ENCODE peak calls at places on chromosomes 6 and 20, in six cellular contexts. K is cardiac muscle cell, Y is SJSA1, T is A549, Q is colonic mucosa, O is IMR-90. E is an unnamed sample. For H3K4me1, the result is how much of the 10 kb centered on the place peaks cover.

GRCh38 chr6:33960345-33961313 is 156.8 kb upstream of the MLN start:
- DNase-seq in K (no peak), Y (no peak), T (no peak), Q (no peak), O (no peak), E (no peak)

GRCh38 chr6:40717411-40718057 is 130.4 kb upstream of the LRFN2 start:
- DNase-seq in K (no peak), Y (no peak), T (no peak), Q (no peak), O (no peak), E (no peak)

GRCh38 chr6:81088133-81088532 is 664.3 kb downstream of the TENT5A start:
- DNase-seq in K (no peak), Y (no peak), T (no peak), Q (no peak), O (no peak), E (no peak)

GRCh38 chr6:7050911-7051779 is 56.6 kb upstream of the RREB1 start:
- DNase-seq in K (peak), Y (no peak), T (peak), Q (peak), O (peak), E (peak)

GRCh38 chr20:53413188-53413631 is 180.4 kb downstream of the ZNF217 start:
- DNase-seq in K (no peak), Y (no peak), T (peak), Q (peak), O (no peak), E (peak)

GRCh38 chr20:51910202-51911050 is 108.1 kb upstream of the SALL4 start:
- DNase-seq in K (no peak), Y (peak), T (peak), Q (no peak), O (peak), E (no peak)

GRCh38 chr20:59178983-59179595 is 15.5 kb downstream of the ZNF831 start:
- DNase-seq in K (no peak), Y (no peak), T (no peak), Q (peak), O (no peak), E (no peak)

GRCh38 chr6:150099546-150099945 is 30.6 kb upstream of the ULBP3 start:
- DNase-seq in K (no peak), Y (no peak), T (no peak), Q (no peak), O (no peak), E (no peak)

GRCh38 chr6:78589426-78589825 is 277.9 kb upstream of the IRAK1BP1 start:
- DNase-seq in K (no peak), Y (no peak), T (no peak), Q (no peak), O (no peak), E (no peak)

GRCh38 chr6:2396292-2396691 is 150.9 kb upstream of the GMDS start:
- DNase-seq in K (no peak), Y (no peak), T (no peak), Q (no peak), O (no peak), E (no peak)

GRCh38 chr6:89749918-89750317 is 69.7 kb downstream of the MDN1 start:
- DNase-seq in K (peak), Y (no peak), T (no peak), Q (no peak), O (peak), E (no peak)

GRCh38 chr20:2740702-2741101 is 48.1 kb downstream of the EBF4 start:
- DNase-seq in K (no peak), Y (no peak), T (no peak), Q (no peak), O (no peak), E (no peak)

GRCh38 chr6:147954938-147955337 is 387.7 kb upstream of the SASH1 start:
- DNase-seq in K (no peak), Y (no peak), T (no peak), Q (no peak), O (no peak), E (no peak)

DNA sequence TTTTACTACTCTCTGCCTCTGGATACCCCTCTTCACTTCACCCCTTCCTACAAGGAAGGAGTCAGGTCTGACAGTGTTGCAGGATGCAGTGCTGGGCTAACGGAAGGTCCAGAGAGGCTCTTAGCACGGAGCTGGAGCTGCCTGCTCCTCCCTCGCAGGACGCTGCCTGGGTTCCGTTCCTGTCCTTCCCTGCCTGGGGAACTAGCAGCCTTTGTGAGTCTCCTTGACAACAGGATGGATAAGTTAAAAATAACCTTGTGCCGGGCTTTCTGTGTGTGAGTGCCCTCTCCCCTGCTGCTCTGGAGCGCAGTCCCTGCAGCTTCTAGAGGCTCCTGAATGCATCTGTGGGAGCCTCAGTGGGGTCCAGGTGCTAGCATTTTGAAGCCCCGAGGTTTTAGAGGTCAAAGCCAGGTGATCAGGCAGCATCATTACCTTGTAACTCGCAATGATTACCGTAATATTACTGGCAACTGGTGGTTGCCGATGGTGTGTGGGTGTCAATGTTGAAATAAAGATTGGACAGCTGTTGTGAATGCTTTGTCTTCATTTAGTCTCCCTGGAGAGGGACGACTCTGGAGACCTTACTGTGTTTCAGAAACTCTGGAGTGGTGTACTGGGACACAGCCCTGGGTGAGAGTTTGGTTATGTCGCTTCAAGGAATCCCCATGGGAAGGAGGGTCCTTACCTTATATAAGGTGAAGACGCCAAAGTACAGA is 44.4 kb downstream of the CDS2 start:
- DNase-seq in K (peak), Y (no peak), T (no peak), Q (no peak), O (no peak), E (peak)
- H3K4me1 ChIP-seq in K (under half), Y (under half), T (under half), Q (under half), O (under half), E (under half)

GRCh38 chr6:43708857-43709653 is 21.5 kb upstream of the MRPS18A start:
- DNase-seq in K (peak), Y (no peak), T (peak), Q (no peak), O (peak), E (peak)
- H3K4me3 ChIP-seq in K (no peak), Y (no peak), T (no peak), Q (no peak), O (no peak), E (no peak)

DNA sequence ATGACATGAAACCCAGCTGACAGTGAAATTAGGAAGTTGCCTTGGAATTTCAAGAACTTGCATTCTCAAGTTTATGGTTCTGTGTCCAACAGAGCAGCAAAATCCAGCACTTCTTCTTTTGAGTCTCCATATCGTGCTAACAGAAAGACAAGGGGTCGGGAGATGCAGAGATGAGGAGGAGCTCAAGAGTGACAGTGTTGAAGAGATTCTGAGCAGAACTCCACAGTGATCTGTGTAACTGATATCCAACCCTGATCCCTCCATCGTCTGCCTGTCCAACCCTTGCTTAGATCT is 21.2 kb upstream of the BTN1A1 start:
- DNase-seq in K (no peak), Y (no peak), T (no peak), Q (no peak), O (no peak), E (no peak)
- H3K4me1 ChIP-seq in K (under half), Y (under half), T (under half), Q (under half), O (under half), E (under half)

GRCh38 chr20:18058661-18059467 is 1.1 kb upstream of the OVOL2 start:
- DNase-seq in K (no peak), Y (no peak), T (peak), Q (peak), O (no peak), E (peak)
- H3K4me3 ChIP-seq in K (peak), Y (no peak), T (peak), Q (peak), O (no peak), E (peak)

DNA sequence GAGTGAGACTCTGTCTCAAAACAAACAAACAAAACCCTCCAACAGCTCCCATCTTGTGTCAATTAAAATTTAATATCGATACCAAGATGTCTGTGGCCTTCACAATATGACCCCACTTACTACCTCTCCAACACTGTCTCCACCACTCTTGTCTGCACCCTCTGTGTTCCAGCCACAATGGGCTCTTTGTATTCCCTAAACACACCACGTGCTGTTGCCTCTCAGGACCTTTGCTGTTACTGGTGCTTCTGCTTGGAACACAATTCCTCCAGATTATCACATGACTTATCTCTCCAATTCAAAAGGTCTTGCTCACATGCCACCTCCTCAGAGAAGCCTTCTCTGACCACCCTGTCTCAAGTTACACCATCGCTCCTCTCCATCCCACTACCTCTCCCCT is 6.0 kb upstream of the HCK start:
- DNase-seq in K (no peak), Y (no peak), T (no peak), Q (no peak), O (no peak), E (no peak)
- H3K4me1 ChIP-seq in K (under half), Y (under half), T (under half), Q (under half), O (under half), E (under half)

DNA sequence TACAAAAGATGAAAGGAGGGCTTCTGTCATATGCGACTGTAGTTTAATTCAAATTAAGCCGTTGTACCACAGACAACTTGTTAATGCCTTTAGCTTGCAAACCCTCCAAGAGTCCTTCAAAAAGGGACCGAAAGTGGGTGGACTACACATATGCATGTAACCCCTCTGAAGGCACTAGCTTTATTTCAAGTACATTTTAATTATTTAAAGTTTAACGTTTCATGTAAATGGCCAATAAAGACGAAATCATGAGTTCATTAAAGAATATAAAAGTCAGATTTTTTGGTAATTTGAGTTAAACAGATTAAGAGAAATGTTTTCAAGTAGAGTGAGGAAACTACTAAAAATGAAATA is 12.8 kb downstream of the PRDM13 start:
- DNase-seq in K (no peak), Y (no peak), T (no peak), Q (no peak), O (no peak), E (no peak)
- H3K4me3 ChIP-seq in K (peak), Y (no peak), T (no peak), Q (no peak), O (no peak), E (no peak)

GRCh38 chr6:144314003-144314485 is 28.9 kb downstream of the UTRN start:
- DNase-seq in K (peak), Y (no peak), T (no peak), Q (no peak), O (peak), E (peak)
- H3K4me1 ChIP-seq in K (under half), Y (under half), T (under half), Q (under half), O (under half), E (half or more)

GRCh38 chr6:31970604-31971271 is 1.2 kb downstream of the DXO start:
- DNase-seq in K (no peak), Y (peak), T (no peak), Q (no peak), O (no peak), E (peak)

GRCh38 chr6:31971279-31971992 is 502 bp downstream of the DXO start:
- DNase-seq in K (no peak), Y (peak), T (no peak), Q (no peak), O (no peak), E (no peak)

GRCh38 chr6:31968326-31968725 is 3.6 kb downstream of the DXO start:
- DNase-seq in K (no peak), Y (no peak), T (no peak), Q (no peak), O (no peak), E (no peak)

GRCh38 chr6:31968791-31969711 is 2.9 kb downstream of the DXO start:
- DNase-seq in K (no peak), Y (no peak), T (no peak), Q (no peak), O (no peak), E (no peak)

DNA sequence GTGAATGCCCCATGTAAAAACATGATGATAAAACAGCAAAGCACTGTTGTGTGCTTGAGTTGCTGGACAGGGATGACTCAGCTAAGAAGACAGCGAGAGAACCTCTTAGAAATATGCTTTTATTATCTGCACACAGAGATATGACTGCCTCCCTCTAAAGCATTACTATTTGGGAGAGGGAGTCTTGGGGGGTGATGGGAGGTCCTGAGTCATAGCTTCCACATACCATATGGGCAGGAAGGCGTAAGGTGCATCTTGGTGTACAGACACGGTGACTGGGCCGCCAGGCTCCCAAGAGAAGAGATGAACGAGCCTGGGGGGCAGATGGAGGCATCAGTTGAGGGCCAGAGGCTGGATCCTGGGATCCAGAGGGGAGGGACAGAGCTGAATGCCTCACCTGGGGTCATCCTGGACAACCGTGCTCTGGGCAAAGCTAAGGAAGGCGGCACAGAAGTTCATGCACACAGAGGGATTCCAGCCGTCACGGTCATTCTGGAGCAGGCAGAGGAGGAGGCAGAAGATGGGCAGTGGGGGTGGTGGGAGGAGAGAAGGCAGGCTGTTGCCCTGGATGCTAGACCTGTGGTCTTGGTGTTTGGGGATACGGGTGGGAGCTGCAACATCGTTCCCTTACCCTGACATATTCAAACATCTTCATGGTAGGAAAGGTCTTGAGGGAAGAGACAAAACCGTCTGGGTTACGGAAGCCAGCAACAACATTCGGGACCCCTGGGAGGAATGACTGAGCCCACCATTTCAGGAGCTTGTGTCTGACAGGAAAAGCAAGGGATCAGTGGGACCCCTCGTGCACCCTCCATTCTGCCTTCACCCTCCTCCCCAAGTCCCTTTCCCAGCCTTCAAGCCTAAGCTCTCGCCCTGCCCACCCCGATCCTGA is 2.0 kb downstream of the DXO start:
- DNase-seq in K (peak), Y (no peak), T (no peak), Q (no peak), O (peak), E (no peak)
- H3K4me3 ChIP-seq in K (no peak), Y (no peak), T (no peak), Q (no peak), O (no peak), E (no peak)